ENCODE peak calls at places on chromosomes 4 and X, in nine cellular contexts. One of them, this sample, is unnamed.

GRCh38 chrX:42704454-42704853 is 73.5 kb downstream of the PPP1R2C start:
- DNase-seq in stimulated activated CD4-positive, alpha-beta T cell treated with anti-CD3 and anti-CD28 coated beads, Interleukin-4, amount 100 ng/mL, for 48 hours: no peak
- DNase-seq in Daoy: no peak
- DNase-seq in AG04450: no peak
- DNase-seq in mucosa of gallbladder: no peak
- DNase-seq in activated CD4-positive, CD25-positive, alpha-beta regulatory T cell: no peak
- DNase-seq in activated T-helper 1 cell treated with anti-CD3 and anti-CD28 coated beads, Interleukin-12 subunit alpha, Interleukin-12 subunit beta, Interleukin-2, Interleukin-4 antibody, amounts not matched to agents 30 ng/mL and 10 ng/mL and 1 ng/mL, durations not matched to agents 14 hours and 24 hours and 36 hours: no peak
- DNase-seq in stimulated activated CD8-positive, alpha-beta memory T cell treated with anti-CD3 and anti-CD28 coated beads, Interleukin-4, amount 100 ng/mL, for 24 hours: no peak
- DNase-seq in caudate nucleus: no peak
- DNase-seq in this sample: no peak

GRCh38 chr4:77697860-77698599 is 92.4 kb downstream of the CXCL13 start:
- DNase-seq in activated T-helper 1 cell treated with anti-CD3 and anti-CD28 coated beads, Interleukin-12 subunit alpha, Interleukin-12 subunit beta, Interleukin-2, Interleukin-4 antibody, amounts not matched to agents 30 ng/mL and 10 ng/mL and 1 ng/mL, durations not matched to agents 14 hours and 24 hours and 36 hours: no peak
- DNase-seq in mucosa of gallbladder: peak
- DNase-seq in AG04450: peak
- DNase-seq in caudate nucleus: no peak
- DNase-seq in activated CD4-positive, CD25-positive, alpha-beta regulatory T cell: no peak
- DNase-seq in stimulated activated CD4-positive, alpha-beta T cell treated with anti-CD3 and anti-CD28 coated beads, Interleukin-4, amount 100 ng/mL, for 48 hours: no peak
- DNase-seq in stimulated activated CD8-positive, alpha-beta memory T cell treated with anti-CD3 and anti-CD28 coated beads, Interleukin-4, amount 100 ng/mL, for 24 hours: no peak
- DNase-seq in Daoy: peak
- DNase-seq in this sample: no peak

GRCh38 chr4:6873792-6874461 is 35.7 kb upstream of the TBC1D14 start:
- DNase-seq in activated CD4-positive, CD25-positive, alpha-beta regulatory T cell: peak
- DNase-seq in mucosa of gallbladder: peak
- DNase-seq in AG04450: no peak
- DNase-seq in Daoy: peak
- DNase-seq in stimulated activated CD8-positive, alpha-beta memory T cell treated with anti-CD3 and anti-CD28 coated beads, Interleukin-4, amount 100 ng/mL, for 24 hours: peak
- DNase-seq in activated T-helper 1 cell treated with anti-CD3 and anti-CD28 coated beads, Interleukin-12 subunit alpha, Interleukin-12 subunit beta, Interleukin-2, Interleukin-4 antibody, amounts not matched to agents 30 ng/mL and 10 ng/mL and 1 ng/mL, durations not matched to agents 14 hours and 24 hours and 36 hours: peak
- DNase-seq in stimulated activated CD4-positive, alpha-beta T cell treated with anti-CD3 and anti-CD28 coated beads, Interleukin-4, amount 100 ng/mL, for 48 hours: peak
- DNase-seq in caudate nucleus: no peak
- DNase-seq in this sample: peak

GRCh38 chr4:27129871-27130277 is 269.2 kb downstream of the STIM2 start:
- DNase-seq in AG04450: no peak
- DNase-seq in stimulated activated CD4-positive, alpha-beta T cell treated with anti-CD3 and anti-CD28 coated beads, Interleukin-4, amount 100 ng/mL, for 48 hours: no peak
- DNase-seq in mucosa of gallbladder: no peak
- DNase-seq in caudate nucleus: no peak
- DNase-seq in activated T-helper 1 cell treated with anti-CD3 and anti-CD28 coated beads, Interleukin-12 subunit alpha, Interleukin-12 subunit beta, Interleukin-2, Interleukin-4 antibody, amounts not matched to agents 30 ng/mL and 10 ng/mL and 1 ng/mL, durations not matched to agents 14 hours and 24 hours and 36 hours: no peak
- DNase-seq in Daoy: no peak
- DNase-seq in stimulated activated CD8-positive, alpha-beta memory T cell treated with anti-CD3 and anti-CD28 coated beads, Interleukin-4, amount 100 ng/mL, for 24 hours: no peak
- DNase-seq in activated CD4-positive, CD25-positive, alpha-beta regulatory T cell: no peak
- DNase-seq in this sample: no peak

GRCh38 chr4:141416677-141417363 is 196.1 kb downstream of the ZNF330 start:
- DNase-seq in activated T-helper 1 cell treated with anti-CD3 and anti-CD28 coated beads, Interleukin-12 subunit alpha, Interleukin-12 subunit beta, Interleukin-2, Interleukin-4 antibody, amounts not matched to agents 30 ng/mL and 10 ng/mL and 1 ng/mL, durations not matched to agents 14 hours and 24 hours and 36 hours: no peak
- DNase-seq in caudate nucleus: no peak
- DNase-seq in activated CD4-positive, CD25-positive, alpha-beta regulatory T cell: no peak
- DNase-seq in stimulated activated CD8-positive, alpha-beta memory T cell treated with anti-CD3 and anti-CD28 coated beads, Interleukin-4, amount 100 ng/mL, for 24 hours: no peak
- DNase-seq in Daoy: no peak
- DNase-seq in mucosa of gallbladder: no peak
- DNase-seq in stimulated activated CD4-positive, alpha-beta T cell treated with anti-CD3 and anti-CD28 coated beads, Interleukin-4, amount 100 ng/mL, for 48 hours: no peak
- DNase-seq in AG04450: no peak
- DNase-seq in this sample: no peak

GRCh38 chr4:126611900-126612299 is 1020.9 kb upstream of the INTU start:
- DNase-seq in AG04450: peak
- DNase-seq in activated CD4-positive, CD25-positive, alpha-beta regulatory T cell: no peak
- DNase-seq in stimulated activated CD8-positive, alpha-beta memory T cell treated with anti-CD3 and anti-CD28 coated beads, Interleukin-4, amount 100 ng/mL, for 24 hours: no peak
- DNase-seq in Daoy: no peak
- DNase-seq in stimulated activated CD4-positive, alpha-beta T cell treated with anti-CD3 and anti-CD28 coated beads, Interleukin-4, amount 100 ng/mL, for 48 hours: no peak
- DNase-seq in activated T-helper 1 cell treated with anti-CD3 and anti-CD28 coated beads, Interleukin-12 subunit alpha, Interleukin-12 subunit beta, Interleukin-2, Interleukin-4 antibody, amounts not matched to agents 30 ng/mL and 10 ng/mL and 1 ng/mL, durations not matched to agents 14 hours and 24 hours and 36 hours: no peak
- DNase-seq in caudate nucleus: no peak
- DNase-seq in mucosa of gallbladder: no peak
- DNase-seq in this sample: no peak

GRCh38 chrX:149207518-149207917 is 297.6 kb downstream of the IDS start:
- DNase-seq in activated T-helper 1 cell treated with anti-CD3 and anti-CD28 coated beads, Interleukin-12 subunit alpha, Interleukin-12 subunit beta, Interleukin-2, Interleukin-4 antibody, amounts not matched to agents 30 ng/mL and 10 ng/mL and 1 ng/mL, durations not matched to agents 14 hours and 24 hours and 36 hours: no peak
- DNase-seq in caudate nucleus: no peak
- DNase-seq in AG04450: no peak
- DNase-seq in stimulated activated CD8-positive, alpha-beta memory T cell treated with anti-CD3 and anti-CD28 coated beads, Interleukin-4, amount 100 ng/mL, for 24 hours: no peak
- DNase-seq in Daoy: no peak
- DNase-seq in mucosa of gallbladder: no peak
- DNase-seq in activated CD4-positive, CD25-positive, alpha-beta regulatory T cell: no peak
- DNase-seq in stimulated activated CD4-positive, alpha-beta T cell treated with anti-CD3 and anti-CD28 coated beads, Interleukin-4, amount 100 ng/mL, for 48 hours: no peak
- DNase-seq in this sample: no peak

GRCh38 chrX:150548251-150548650 is 20.2 kb upstream of the MTM1 start:
- DNase-seq in stimulated activated CD8-positive, alpha-beta memory T cell treated with anti-CD3 and anti-CD28 coated beads, Interleukin-4, amount 100 ng/mL, for 24 hours: no peak
- DNase-seq in caudate nucleus: no peak
- DNase-seq in Daoy: no peak
- DNase-seq in mucosa of gallbladder: no peak
- DNase-seq in AG04450: no peak
- DNase-seq in stimulated activated CD4-positive, alpha-beta T cell treated with anti-CD3 and anti-CD28 coated beads, Interleukin-4, amount 100 ng/mL, for 48 hours: no peak
- DNase-seq in activated CD4-positive, CD25-positive, alpha-beta regulatory T cell: no peak
- DNase-seq in activated T-helper 1 cell treated with anti-CD3 and anti-CD28 coated beads, Interleukin-12 subunit alpha, Interleukin-12 subunit beta, Interleukin-2, Interleukin-4 antibody, amounts not matched to agents 30 ng/mL and 10 ng/mL and 1 ng/mL, durations not matched to agents 14 hours and 24 hours and 36 hours: no peak
- DNase-seq in this sample: no peak

GRCh38 chr4:80498725-80499124 is 163.2 kb downstream of the CFAP299 start:
- DNase-seq in AG04450: no peak
- DNase-seq in Daoy: no peak
- DNase-seq in caudate nucleus: no peak
- DNase-seq in stimulated activated CD8-positive, alpha-beta memory T cell treated with anti-CD3 and anti-CD28 coated beads, Interleukin-4, amount 100 ng/mL, for 24 hours: no peak
- DNase-seq in activated CD4-positive, CD25-positive, alpha-beta regulatory T cell: no peak
- DNase-seq in stimulated activated CD4-positive, alpha-beta T cell treated with anti-CD3 and anti-CD28 coated beads, Interleukin-4, amount 100 ng/mL, for 48 hours: no peak
- DNase-seq in mucosa of gallbladder: no peak
- DNase-seq in activated T-helper 1 cell treated with anti-CD3 and anti-CD28 coated beads, Interleukin-12 subunit alpha, Interleukin-12 subunit beta, Interleukin-2, Interleukin-4 antibody, amounts not matched to agents 30 ng/mL and 10 ng/mL and 1 ng/mL, durations not matched to agents 14 hours and 24 hours and 36 hours: no peak
- DNase-seq in this sample: no peak

GRCh38 chr4:183838987-183839712 is 66.0 kb upstream of the STOX2 start:
- DNase-seq in caudate nucleus: no peak
- DNase-seq in activated T-helper 1 cell treated with anti-CD3 and anti-CD28 coated beads, Interleukin-12 subunit alpha, Interleukin-12 subunit beta, Interleukin-2, Interleukin-4 antibody, amounts not matched to agents 30 ng/mL and 10 ng/mL and 1 ng/mL, durations not matched to agents 14 hours and 24 hours and 36 hours: no peak
- DNase-seq in mucosa of gallbladder: peak
- DNase-seq in activated CD4-positive, CD25-positive, alpha-beta regulatory T cell: no peak
- DNase-seq in Daoy: peak
- DNase-seq in AG04450: no peak
- DNase-seq in stimulated activated CD4-positive, alpha-beta T cell treated with anti-CD3 and anti-CD28 coated beads, Interleukin-4, amount 100 ng/mL, for 48 hours: no peak
- DNase-seq in stimulated activated CD8-positive, alpha-beta memory T cell treated with anti-CD3 and anti-CD28 coated beads, Interleukin-4, amount 100 ng/mL, for 24 hours: no peak
- DNase-seq in this sample: no peak

GRCh38 chr4:79046191-79046590 is 107.0 kb upstream of the PAQR3 start:
- DNase-seq in Daoy: no peak
- DNase-seq in mucosa of gallbladder: no peak
- DNase-seq in activated CD4-positive, CD25-positive, alpha-beta regulatory T cell: no peak
- DNase-seq in activated T-helper 1 cell treated with anti-CD3 and anti-CD28 coated beads, Interleukin-12 subunit alpha, Interleukin-12 subunit beta, Interleukin-2, Interleukin-4 antibody, amounts not matched to agents 30 ng/mL and 10 ng/mL and 1 ng/mL, durations not matched to agents 14 hours and 24 hours and 36 hours: no peak
- DNase-seq in AG04450: no peak
- DNase-seq in caudate nucleus: no peak
- DNase-seq in stimulated activated CD8-positive, alpha-beta memory T cell treated with anti-CD3 and anti-CD28 coated beads, Interleukin-4, amount 100 ng/mL, for 24 hours: no peak
- DNase-seq in stimulated activated CD4-positive, alpha-beta T cell treated with anti-CD3 and anti-CD28 coated beads, Interleukin-4, amount 100 ng/mL, for 48 hours: no peak
- DNase-seq in this sample: no peak

GRCh38 chr4:46432923-46433322 is 43.0 kb upstream of the GABRA2 start:
- DNase-seq in activated CD4-positive, CD25-positive, alpha-beta regulatory T cell: no peak
- DNase-seq in caudate nucleus: no peak
- DNase-seq in activated T-helper 1 cell treated with anti-CD3 and anti-CD28 coated beads, Interleukin-12 subunit alpha, Interleukin-12 subunit beta, Interleukin-2, Interleukin-4 antibody, amounts not matched to agents 30 ng/mL and 10 ng/mL and 1 ng/mL, durations not matched to agents 14 hours and 24 hours and 36 hours: no peak
- DNase-seq in AG04450: no peak
- DNase-seq in mucosa of gallbladder: no peak
- DNase-seq in Daoy: no peak
- DNase-seq in stimulated activated CD4-positive, alpha-beta T cell treated with anti-CD3 and anti-CD28 coated beads, Interleukin-4, amount 100 ng/mL, for 48 hours: no peak
- DNase-seq in stimulated activated CD8-positive, alpha-beta memory T cell treated with anti-CD3 and anti-CD28 coated beads, Interleukin-4, amount 100 ng/mL, for 24 hours: no peak
- DNase-seq in this sample: no peak

GRCh38 chrX:118156953-118157608 is 40.5 kb upstream of the KLHL13 start:
- DNase-seq in caudate nucleus: no peak
- DNase-seq in activated T-helper 1 cell treated with anti-CD3 and anti-CD28 coated beads, Interleukin-12 subunit alpha, Interleukin-12 subunit beta, Interleukin-2, Interleukin-4 antibody, amounts not matched to agents 30 ng/mL and 10 ng/mL and 1 ng/mL, durations not matched to agents 14 hours and 24 hours and 36 hours: no peak
- DNase-seq in stimulated activated CD8-positive, alpha-beta memory T cell treated with anti-CD3 and anti-CD28 coated beads, Interleukin-4, amount 100 ng/mL, for 24 hours: no peak
- DNase-seq in Daoy: no peak
- DNase-seq in activated CD4-positive, CD25-positive, alpha-beta regulatory T cell: no peak
- DNase-seq in AG04450: no peak
- DNase-seq in stimulated activated CD4-positive, alpha-beta T cell treated with anti-CD3 and anti-CD28 coated beads, Interleukin-4, amount 100 ng/mL, for 48 hours: no peak
- DNase-seq in mucosa of gallbladder: no peak
- DNase-seq in this sample: no peak

GRCh38 chrX:6041630-6042029 is 187.0 kb downstream of the NLGN4X start:
- DNase-seq in mucosa of gallbladder: no peak
- DNase-seq in activated T-helper 1 cell treated with anti-CD3 and anti-CD28 coated beads, Interleukin-12 subunit alpha, Interleukin-12 subunit beta, Interleukin-2, Interleukin-4 antibody, amounts not matched to agents 30 ng/mL and 10 ng/mL and 1 ng/mL, durations not matched to agents 14 hours and 24 hours and 36 hours: no peak
- DNase-seq in activated CD4-positive, CD25-positive, alpha-beta regulatory T cell: no peak
- DNase-seq in Daoy: no peak
- DNase-seq in stimulated activated CD4-positive, alpha-beta T cell treated with anti-CD3 and anti-CD28 coated beads, Interleukin-4, amount 100 ng/mL, for 48 hours: no peak
- DNase-seq in stimulated activated CD8-positive, alpha-beta memory T cell treated with anti-CD3 and anti-CD28 coated beads, Interleukin-4, amount 100 ng/mL, for 24 hours: no peak
- DNase-seq in AG04450: no peak
- DNase-seq in caudate nucleus: no peak
- DNase-seq in this sample: no peak

GRCh38 chr4:183337833-183338232 is 15.6 kb upstream of the CLDN24 start:
- DNase-seq in mucosa of gallbladder: no peak
- DNase-seq in caudate nucleus: no peak
- DNase-seq in AG04450: no peak
- DNase-seq in activated T-helper 1 cell treated with anti-CD3 and anti-CD28 coated beads, Interleukin-12 subunit alpha, Interleukin-12 subunit beta, Interleukin-2, Interleukin-4 antibody, amounts not matched to agents 30 ng/mL and 10 ng/mL and 1 ng/mL, durations not matched to agents 14 hours and 24 hours and 36 hours: no peak
- DNase-seq in Daoy: no peak
- DNase-seq in activated CD4-positive, CD25-positive, alpha-beta regulatory T cell: no peak
- DNase-seq in stimulated activated CD4-positive, alpha-beta T cell treated with anti-CD3 and anti-CD28 coated beads, Interleukin-4, amount 100 ng/mL, for 48 hours: no peak
- DNase-seq in stimulated activated CD8-positive, alpha-beta memory T cell treated with anti-CD3 and anti-CD28 coated beads, Interleukin-4, amount 100 ng/mL, for 24 hours: no peak
- DNase-seq in this sample: no peak

GRCh38 chr4:48067536-48067935 is 51.0 kb downstream of the NIPAL1 start:
- DNase-seq in caudate nucleus: no peak
- DNase-seq in Daoy: no peak
- DNase-seq in stimulated activated CD4-positive, alpha-beta T cell treated with anti-CD3 and anti-CD28 coated beads, Interleukin-4, amount 100 ng/mL, for 48 hours: no peak
- DNase-seq in AG04450: no peak
- DNase-seq in activated T-helper 1 cell treated with anti-CD3 and anti-CD28 coated beads, Interleukin-12 subunit alpha, Interleukin-12 subunit beta, Interleukin-2, Interleukin-4 antibody, amounts not matched to agents 30 ng/mL and 10 ng/mL and 1 ng/mL, durations not matched to agents 14 hours and 24 hours and 36 hours: no peak
- DNase-seq in mucosa of gallbladder: no peak
- DNase-seq in stimulated activated CD8-positive, alpha-beta memory T cell treated with anti-CD3 and anti-CD28 coated beads, Interleukin-4, amount 100 ng/mL, for 24 hours: no peak
- DNase-seq in activated CD4-positive, CD25-positive, alpha-beta regulatory T cell: no peak
- DNase-seq in this sample: no peak

GRCh38 chr4:105622269-105622668 is 69.8 kb downstream of the ARHGEF38 start:
- DNase-seq in stimulated activated CD4-positive, alpha-beta T cell treated with anti-CD3 and anti-CD28 coated beads, Interleukin-4, amount 100 ng/mL, for 48 hours: no peak
- DNase-seq in stimulated activated CD8-positive, alpha-beta memory T cell treated with anti-CD3 and anti-CD28 coated beads, Interleukin-4, amount 100 ng/mL, for 24 hours: no peak
- DNase-seq in Daoy: no peak
- DNase-seq in mucosa of gallbladder: no peak
- DNase-seq in caudate nucleus: no peak
- DNase-seq in AG04450: no peak
- DNase-seq in activated T-helper 1 cell treated with anti-CD3 and anti-CD28 coated beads, Interleukin-12 subunit alpha, Interleukin-12 subunit beta, Interleukin-2, Interleukin-4 antibody, amounts not matched to agents 30 ng/mL and 10 ng/mL and 1 ng/mL, durations not matched to agents 14 hours and 24 hours and 36 hours: no peak
- DNase-seq in activated CD4-positive, CD25-positive, alpha-beta regulatory T cell: no peak
- DNase-seq in this sample: no peak

This sample was measured in T follicular helper cell.